ENCODE peak calls at places on chromosomes 6 and 20, in eight cellular contexts. L is amygdala; T is stimulated activated CD4-positive, alpha-beta T cell treated with anti-CD3 and anti-CD28 coated beads, Interleukin-4, amount 100 ng/mL, for 4 hours; O is naive B cell; X is activated CD4-positive, alpha-beta T cell treated with anti-CD3 and anti-CD28 coated beads for 4 hours; D is H54; F is activated naive CD8-positive, alpha-beta T cell treated with anti-CD3 and anti-CD28 coated beads, Interleukin-2, amount 50 U/mL, for 24 hours; W is kidney glomerular epithelial cell. Q is an unnamed sample.
A peak's percentile ranks its signal among the peaks of the same experiment; 100 is the strongest.

GRCh38 chr6:126064994-126065401 is 78.7 kb downstream of the TRMT11 start:
- DNase-seq in L (no peak), T (no peak), O (no peak), X (no peak), D (no peak), F (no peak), W (no peak), Q (no peak)

GRCh38 chr6:30207619-30208295 is 5.4 kb downstream of the TRIM26 start:
- DNase-seq in L (no peak), T (no peak), O (no peak), X (no peak), D (no peak), F (no peak), W (no peak), Q (no peak)

GRCh38 chr6:90896165-90896549 is 309.3 kb upstream of the MAP3K7 start:
- DNase-seq in L (no peak), T (no peak), O (no peak), X (no peak), D (no peak), F (no peak), W (no peak), Q (no peak)

GRCh38 chr6:12791371-12791770 is 74.8 kb downstream of the PHACTR1 start:
- DNase-seq in L (no peak), T (no peak), O (no peak), X (no peak), D (no peak), F (no peak), W (no peak), Q (no peak)

GRCh38 chr6:41779793-41780622 is at the start of gene FRS3:
- DNase-seq in L (peak; percentile 98), T (peak; percentile 98), O (peak; percentile 99), X (peak; percentile 98), D (peak; percentile 89), F (peak; percentile 100), W (peak; percentile 67), Q (no peak)

GRCh38 chr6:151647871-151648639 is 154.2 kb downstream of the CCDC170 start:
- DNase-seq in L (no peak), T (no peak), O (no peak), X (no peak), D (no peak), F (peak; percentile 4), W (no peak), Q (no peak)

GRCh38 chr6:109523478-109523877 is 40.5 kb upstream of the ZBTB24 start:
- DNase-seq in L (no peak), T (no peak), O (no peak), X (no peak), D (no peak), F (no peak), W (no peak), Q (no peak)

GRCh38 chr6:110543106-110543505 is 66.7 kb upstream of the SLC22A16 start:
- DNase-seq in L (peak; percentile 74), T (no peak), O (no peak), X (no peak), D (no peak), F (no peak), W (no peak), Q (no peak)

GRCh38 chr20:49775229-49775693 is 37.4 kb upstream of the SLC9A8 start:
- DNase-seq in L (no peak), T (no peak), O (no peak), X (no peak), D (peak; percentile 84), F (no peak), W (peak; percentile 51), Q (peak; percentile 96)

GRCh38 chr20:8127553-8128255 is 4.4 kb upstream of the PLCB1 start:
- DNase-seq in L (no peak), T (no peak), O (no peak), X (no peak), D (no peak), F (peak; percentile 6), W (no peak), Q (no peak)

GRCh38 chr6:163490826-163491577 is 76.5 kb downstream of the QKI start:
- DNase-seq in L (peak; percentile 29), T (no peak), O (no peak), X (no peak), D (no peak), F (no peak), W (no peak), Q (peak; percentile 15)

GRCh38 chr6:33678932-33679478 is 32.5 kb downstream of the UQCC2 start:
- DNase-seq in L (no peak), T (no peak), O (peak; percentile 10), X (no peak), D (no peak), F (no peak), W (no peak), Q (no peak)

GRCh38 chr20:25245461-25245860 is 2.4 kb upstream of the PYGB start:
- DNase-seq in L (no peak), T (no peak), O (no peak), X (no peak), D (no peak), F (no peak), W (no peak), Q (no peak)

GRCh38 chr20:1802385-1803215 is 92.6 kb upstream of the SIRPA start:
- DNase-seq in L (peak; percentile 91), T (peak; percentile 11), O (peak; percentile 80), X (no peak), D (peak; percentile 74), F (peak; percentile 64), W (peak; percentile 49), Q (no peak)

GRCh38 chr20:1764136-1765033 is 106.8 kb upstream of the SIRPG start:
- DNase-seq in L (peak; percentile 76), T (peak; percentile 58), O (peak; percentile 58), X (peak; percentile 54), D (peak; percentile 29), F (peak; percentile 72), W (peak; percentile 53), Q (peak; percentile 44)

GRCh38 chr6:20955751-20956150 is 421.5 kb downstream of the CDKAL1 start:
- DNase-seq in L (no peak), T (no peak), O (no peak), X (no peak), D (no peak), F (no peak), W (no peak), Q (no peak)

GRCh38 chr6:47308674-47309325 is 905 bp downstream of the TNFRSF21 start:
- DNase-seq in L (no peak), T (no peak), O (peak; percentile 6), X (no peak), D (peak; percentile 35), F (peak; percentile 10), W (no peak), Q (no peak)

GRCh38 chr20:48864254-48864653 is 36.5 kb upstream of the PREX1 start:
- DNase-seq in L (no peak), T (no peak), O (no peak), X (no peak), D (no peak), F (no peak), W (no peak), Q (no peak)

GRCh38 chr20:40990542-40991120 is 38.0 kb upstream of the TOP1 start:
- DNase-seq in L (peak; percentile 77), T (peak; percentile 65), O (peak; percentile 42), X (peak; percentile 60), D (peak; percentile 75), F (peak; percentile 72), W (peak; percentile 84), Q (peak; percentile 36)

GRCh38 chr20:53399592-53400335 is 193.9 kb downstream of the ZNF217 start:
- DNase-seq in L (no peak), T (no peak), O (no peak), X (no peak), D (no peak), F (no peak), W (no peak), Q (no peak)

GRCh38 chr6:138514860-138515540 is 15.7 kb upstream of the NHSL1 start:
- DNase-seq in L (no peak), T (peak; percentile 2), O (no peak), X (no peak), D (no peak), F (no peak), W (no peak), Q (no peak)

GRCh38 chr6:85404497-85405174 is 45.2 kb upstream of the NT5E start:
- DNase-seq in L (peak; percentile 7), T (no peak), O (no peak), X (no peak), D (peak; percentile 51), F (no peak), W (peak; percentile 82), Q (peak; percentile 42)

GRCh38 chr6:16105056-16105455 is 23.8 kb upstream of the MYLIP start:
- DNase-seq in L (no peak), T (no peak), O (no peak), X (no peak), D (no peak), F (no peak), W (no peak), Q (no peak)

GRCh38 chr6:854405-855073 is 161.6 kb upstream of the EXOC2 start:
- DNase-seq in L (no peak), T (no peak), O (no peak), X (no peak), D (no peak), F (no peak), W (no peak), Q (no peak)

GRCh38 chr6:104281370-104281769 is 578.3 kb downstream of the HACE1 start:
- DNase-seq in L (no peak), T (no peak), O (no peak), X (no peak), D (no peak), F (no peak), W (no peak), Q (no peak)

GRCh38 chr20:25247100-25247665 is 702 bp upstream of the PYGB start:
- DNase-seq in L (peak; percentile 70), T (no peak), O (no peak), X (peak; percentile 12), D (no peak), F (peak; percentile 33), W (peak; percentile 66), Q (no peak)

GRCh38 chr6:122007366-122007765 is 392.1 kb upstream of the HSF2 start:
- DNase-seq in L (no peak), T (no peak), O (no peak), X (no peak), D (no peak), F (no peak), W (no peak), Q (no peak)

GRCh38 chr6:133240511-133241087 is 558 bp upstream of the EYA4 start:
- DNase-seq in L (no peak), T (no peak), O (no peak), X (no peak), D (no peak), F (no peak), W (no peak), Q (no peak)

GRCh38 chr6:144063246-144063743 is 32.1 kb downstream of the SF3B5 start:
- DNase-seq in L (no peak), T (no peak), O (no peak), X (no peak), D (no peak), F (no peak), W (no peak), Q (no peak)

GRCh38 chr6:108838101-108838717 is 10.0 kb upstream of the ARMC2 start:
- DNase-seq in L (no peak), T (no peak), O (no peak), X (no peak), D (no peak), F (no peak), W (peak; percentile 50), Q (no peak)

GRCh38 chr6:17473554-17473953 is 80.2 kb downstream of the CAP2 start:
- DNase-seq in L (no peak), T (no peak), O (no peak), X (no peak), D (no peak), F (no peak), W (peak; percentile 59), Q (no peak)

GRCh38 chr6:11218477-11218826 is 14.0 kb downstream of the NEDD9 start:
- DNase-seq in L (no peak), T (no peak), O (no peak), X (no peak), D (no peak), F (no peak), W (no peak), Q (no peak)

GRCh38 chr6:150450918-150451317 is 82.1 kb downstream of the IYD start:
- DNase-seq in L (no peak), T (no peak), O (no peak), X (no peak), D (no peak), F (no peak), W (no peak), Q (no peak)

GRCh38 chr6:24646771-24647170 is 780 bp upstream of the KIAA0319 start:
- DNase-seq in L (no peak), T (no peak), O (no peak), X (no peak), D (peak; percentile 15), F (no peak), W (no peak), Q (no peak)